ENCODE peak calls at places on chromosomes 13 and 19, in six cellular contexts. L is ecto neural progenitor cell; V is mesenteric fat pad; E is CD8-positive, alpha-beta T cell; W is tibial nerve; P is activated gamma-delta T cell treated with Interleukin-2 at 50 U/mL for 16 hours. X is an unnamed sample.

GRCh38 chr13:22757530-22758120 is 423.2 kb upstream of the SGCG start:
- DNase-seq in L (no peak), V (no peak), E (no peak), W (no peak), P (no peak), X (no peak)

GRCh38 chr19:38057954-38058690 is 151.1 kb downstream of the SIPA1L3 start:
- DNase-seq in L (no peak), V (no peak), E (no peak), W (no peak), P (no peak), X (no peak)

GRCh38 chr19:41351339-41352245 is 2.1 kb downstream of the TGFB1 start:
- DNase-seq in L (peak; percentile 61), V (peak; percentile 92), E (peak; percentile 76), W (peak; percentile 53), P (peak; percentile 86), X (no peak)

GRCh38 chr19:56383826-56384605 is 9.3 kb downstream of the ZNF582 start:
- DNase-seq in L (no peak), V (no peak), E (no peak), W (no peak), P (no peak), X (no peak)

GRCh38 chr13:42628666-42629065 is 54.7 kb downstream of the TNFSF11 start:
- DNase-seq in L (no peak), V (no peak), E (no peak), W (no peak), P (no peak), X (no peak)

GRCh38 chr19:8446055-8446709 is 1.4 kb downstream of the HNRNPM start:
- DNase-seq in L (no peak), V (no peak), E (no peak), W (no peak), P (no peak), X (no peak)

GRCh38 chr13:45196622-45197021 is 4.2 kb downstream of the KCTD4 start:
- DNase-seq in L (no peak), V (no peak), E (no peak), W (no peak), P (no peak), X (no peak)

GRCh38 chr13:26664942-26665341 is 95.6 kb downstream of the GPR12 start:
- DNase-seq in L (no peak), V (no peak), E (no peak), W (no peak), P (no peak), X (no peak)

GRCh38 chr19:5345895-5346386 is 5.3 kb upstream of the PTPRS start:
- DNase-seq in L (no peak), V (no peak), E (no peak), W (no peak), P (no peak), X (no peak)

GRCh38 chr19:18057557-18057956 is 29.2 kb downstream of the IL12RB1 start:
- DNase-seq in L (no peak), V (no peak), E (no peak), W (peak; percentile 49), P (no peak), X (no peak)

GRCh38 chr13:94858856-94859811 is 146.8 kb upstream of the SOX21 start:
- DNase-seq in L (peak; percentile 53), V (no peak), E (no peak), W (peak; percentile 46), P (no peak), X (no peak)

GRCh38 chr19:31257025-31257424 is 92.2 kb downstream of the TSHZ3 start:
- DNase-seq in L (no peak), V (no peak), E (no peak), W (no peak), P (no peak), X (no peak)

GRCh38 chr13:76043882-76044281 is 407.8 kb downstream of the LMO7 start:
- DNase-seq in L (no peak), V (no peak), E (no peak), W (no peak), P (no peak), X (no peak)

GRCh38 chr19:1279782-1280341 is 4.5 kb downstream of the FAM174C start:
- DNase-seq in L (peak; percentile 92), V (no peak), E (peak; percentile 73), W (peak; percentile 72), P (peak; percentile 76), X (peak; percentile 87)

GRCh38 chr13:28628250-28628649 is 30.7 kb upstream of the POMP start:
- DNase-seq in L (no peak), V (no peak), E (no peak), W (no peak), P (no peak), X (no peak)

GRCh38 chr19:49775742-49776370 is 9.1 kb downstream of the AP2A1 start:
- DNase-seq in L (no peak), V (no peak), E (no peak), W (no peak), P (no peak), X (no peak)

GRCh38 chr13:46119883-46120614 is 15.2 kb upstream of the CPB2 start:
- DNase-seq in L (no peak), V (no peak), E (no peak), W (no peak), P (no peak), X (no peak)

GRCh38 chr19:47631681-47632446 is 22.9 kb downstream of the BICRA start:
- DNase-seq in L (no peak), V (no peak), E (no peak), W (no peak), P (no peak), X (no peak)

GRCh38 chr19:45455707-45456499 is 11.9 kb upstream of the FOSB start:
- DNase-seq in L (peak; percentile 77), V (peak; percentile 97), E (peak; percentile 17), W (peak; percentile 68), P (peak; percentile 68), X (no peak)

GRCh38 chr19:28705008-28705407 is 507.9 kb downstream of the UQCRFS1 start:
- DNase-seq in L (no peak), V (no peak), E (no peak), W (no peak), P (no peak), X (no peak)

GRCh38 chr13:99756281-99756680 is 215.3 kb downstream of the ZIC5 start:
- DNase-seq in L (no peak), V (no peak), E (no peak), W (no peak), P (no peak), X (no peak)

X was measured in neural crest cell.